ENCODE peak calls at places on chromosomes 4 and X, in six cellular contexts. E, X, H, S, J and I are unnamed samples.

GRCh38 chr4:182143822-182144620 is 99.2 kb upstream of the TENM3 start:
- DNase-seq in J (no peak), S (peak), E (peak), X (no peak), H (peak), I (no peak)

GRCh38 chr4:31194823-31195222 is 474.7 kb downstream of the PCDH7 start:
- DNase-seq in X (no peak), E (no peak), H (no peak), J (no peak), S (no peak), I (no peak)

GRCh38 chr4:11485926-11486325 is 57.2 kb upstream of the HS3ST1 start:
- DNase-seq in X (no peak), E (no peak), S (no peak), J (no peak), H (no peak), I (no peak)

GRCh38 chr4:17702666-17703065 is 78.8 kb downstream of the FAM184B start:
- DNase-seq in H (no peak), S (no peak), X (no peak), E (no peak), J (no peak), I (no peak)

GRCh38 chr4:68124262-68124661 is 5.4 kb downstream of the TMPRSS11F start:
- DNase-seq in S (no peak), X (no peak), H (no peak), J (no peak), E (no peak), I (no peak)

GRCh38 chrX:23745786-23746185 is 2.7 kb upstream of the ACOT9 start:
- DNase-seq in S (no peak), X (no peak), J (no peak), H (no peak), E (no peak), I (no peak)

GRCh38 chr4:185708348-185708747 is 103.6 kb downstream of the SORBS2 start:
- DNase-seq in X (no peak), H (no peak), S (no peak), J (no peak), E (no peak), I (no peak)

GRCh38 chr4:39469429-39470077 is 10.7 kb downstream of the LIAS start:
- DNase-seq in S (peak), J (peak), E (peak), X (peak), H (peak), I (no peak)

GRCh38 chr4:104938624-104939023 is 208.1 kb upstream of the TET2 start:
- DNase-seq in X (no peak), H (no peak), E (no peak), J (no peak), S (no peak), I (no peak)

GRCh38 chr4:139522457-139522856 is 33.6 kb downstream of the SETD7 start:
- DNase-seq in J (no peak), X (no peak), E (no peak), H (no peak), S (no peak), I (no peak)

GRCh38 chrX:32397562-32398216 is 813.7 kb downstream of the DMD start:
- DNase-seq in J (no peak), X (no peak), S (no peak), H (no peak), E (no peak), I (no peak)

GRCh38 chrX:150693782-150694574 is 782 bp downstream of the MTMR1 start:
- DNase-seq in H (peak), E (no peak), S (peak), J (peak), X (no peak), I (peak)

GRCh38 chr4:37951465-37952352 is 8.5 kb upstream of the PTTG2 start:
- DNase-seq in X (no peak), J (no peak), S (no peak), H (no peak), E (no peak), I (no peak)

GRCh38 chr4:72418458-72418857 is 150.6 kb downstream of the ADAMTS3 start:
- DNase-seq in J (no peak), X (no peak), H (peak), S (no peak), E (peak), I (no peak)

GRCh38 chr4:54499308-54500074 is 158.3 kb upstream of the KIT start:
- DNase-seq in X (no peak), S (no peak), H (peak), E (no peak), J (no peak), I (no peak)

GRCh38 chrX:68989865-68990606 is 161.2 kb downstream of the EFNB1 start:
- DNase-seq in H (peak), J (no peak), X (no peak), E (peak), S (peak), I (no peak)

GRCh38 chr4:130077275-130077674 is 981.3 kb downstream of the C4orf33 start:
- DNase-seq in E (no peak), H (no peak), X (no peak), S (no peak), J (no peak), I (no peak)

GRCh38 chr4:118974758-118975157 is 86.1 kb downstream of the SYNPO2 start:
- DNase-seq in H (no peak), S (no peak), E (no peak), X (no peak), J (no peak), I (no peak)

GRCh38 chr4:181432347-181432746 is 810.9 kb upstream of the TENM3 start:
- DNase-seq in J (no peak), H (no peak), E (no peak), X (no peak), S (peak), I (no peak)

GRCh38 chr4:48960988-48961635 is 25.0 kb upstream of the CWH43 start:
- DNase-seq in E (no peak), J (no peak), X (no peak), S (no peak), H (no peak), I (peak)

GRCh38 chrX:118271770-118272169 is 74.1 kb upstream of the WDR44 start:
- DNase-seq in H (peak), S (no peak), J (no peak), X (no peak), E (no peak), I (no peak)

GRCh38 chrX:51837926-51838325 is 55.5 kb upstream of the MAGED1 start:
- DNase-seq in S (no peak), H (peak), J (no peak), E (no peak), X (no peak), I (no peak)

GRCh38 chrX:17082831-17083230 is 136.4 kb downstream of the REPS2 start:
- DNase-seq in X (no peak), H (no peak), J (no peak), S (no peak), E (no peak), I (no peak)

GRCh38 chr4:54959656-54960055 is 165.7 kb downstream of the KDR start:
- DNase-seq in X (no peak), S (no peak), J (no peak), E (peak), H (peak), I (no peak)

GRCh38 chr4:174549696-174550095 is 27.4 kb upstream of the HPGD start:
- DNase-seq in J (no peak), H (no peak), E (no peak), X (no peak), S (no peak), I (no peak)

GRCh38 chr4:47002593-47002992 is 9.2 kb upstream of the GABRA4 start:
- DNase-seq in S (no peak), E (peak), J (no peak), X (no peak), H (peak), I (no peak)

GRCh38 chrX:150536455-150537116 is 31.8 kb upstream of the MTM1 start:
- DNase-seq in S (no peak), J (no peak), E (no peak), X (no peak), H (no peak), I (no peak)

GRCh38 chr4:26082565-26082964 is 168.5 kb downstream of the SMIM20 start:
- DNase-seq in J (no peak), E (no peak), X (no peak), H (no peak), S (no peak), I (no peak)

GRCh38 chrX:37765507-37765906 is 14.4 kb upstream of the CYBB start:
- DNase-seq in X (no peak), J (no peak), S (no peak), E (no peak), H (no peak), I (no peak)

GRCh38 chrX:37763400-37763799 is 16.5 kb upstream of the CYBB start:
- DNase-seq in X (no peak), S (no peak), H (no peak), J (no peak), E (no peak), I (no peak)

GRCh38 chrX:37767438-37767837 is 12.4 kb upstream of the CYBB start:
- DNase-seq in H (no peak), X (no peak), J (no peak), S (no peak), E (no peak), I (no peak)
- H3K27ac ChIP-seq in H (no peak), X (no peak), J (no peak), S (no peak), E (no peak), I (no peak)

DNA sequence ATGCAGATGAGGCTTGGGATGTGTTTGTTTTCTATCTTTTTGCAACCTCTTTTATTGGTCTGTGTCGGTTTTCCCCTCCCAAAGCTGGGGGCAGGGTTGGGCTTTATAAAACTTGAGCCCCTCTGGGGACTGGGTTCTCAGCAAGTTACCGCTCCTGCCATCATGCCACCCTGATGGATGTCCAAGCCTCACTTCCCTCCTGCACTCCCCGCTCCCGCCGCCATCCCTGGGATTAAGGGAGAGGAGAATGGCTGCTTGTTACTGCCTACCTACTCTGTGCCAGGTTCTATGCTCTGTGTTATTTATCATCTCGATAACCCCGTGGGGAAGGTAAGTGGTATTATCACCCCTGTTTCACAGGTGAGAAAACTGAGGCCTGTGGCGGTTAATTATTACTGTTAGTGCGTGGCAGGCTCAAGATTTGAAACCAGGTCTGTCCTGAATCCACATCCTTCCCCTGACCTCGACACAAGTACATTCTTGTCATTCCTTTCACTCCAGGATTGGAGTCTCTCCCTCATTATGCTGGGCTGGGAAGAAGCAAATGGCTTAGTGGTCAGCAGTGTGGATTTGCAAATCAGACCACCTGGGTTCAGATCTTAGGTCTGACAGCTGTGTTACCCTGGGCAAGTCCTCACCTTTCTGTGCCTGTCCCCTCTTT is 4.5 kb downstream of the UBA1 start:
- DNase-seq in S (peak), X (no peak), E (no peak), J (no peak), H (no peak), I (no peak)
- H3K27ac ChIP-seq in S (peak), X (no peak), E (no peak), J (no peak), H (no peak), I (peak)

GRCh38 chr4:166073783-166074182 is 200.7 kb downstream of the TLL1 start:
- DNase-seq in S (no peak), H (no peak), J (no peak), E (no peak), X (no peak), I (no peak)

GRCh38 chr4:166078383-166078782 is 205.3 kb downstream of the TLL1 start:
- DNase-seq in E (no peak), S (no peak), H (no peak), J (no peak), X (no peak), I (no peak)

GRCh38 chr4:166078956-166079355 is 205.9 kb downstream of the TLL1 start:
- DNase-seq in X (no peak), S (no peak), E (no peak), J (no peak), H (peak), I (no peak)

GRCh38 chr4:166075599-166075998 is 202.6 kb downstream of the TLL1 start:
- DNase-seq in J (no peak), X (no peak), S (no peak), H (no peak), E (no peak), I (no peak)

DNA sequence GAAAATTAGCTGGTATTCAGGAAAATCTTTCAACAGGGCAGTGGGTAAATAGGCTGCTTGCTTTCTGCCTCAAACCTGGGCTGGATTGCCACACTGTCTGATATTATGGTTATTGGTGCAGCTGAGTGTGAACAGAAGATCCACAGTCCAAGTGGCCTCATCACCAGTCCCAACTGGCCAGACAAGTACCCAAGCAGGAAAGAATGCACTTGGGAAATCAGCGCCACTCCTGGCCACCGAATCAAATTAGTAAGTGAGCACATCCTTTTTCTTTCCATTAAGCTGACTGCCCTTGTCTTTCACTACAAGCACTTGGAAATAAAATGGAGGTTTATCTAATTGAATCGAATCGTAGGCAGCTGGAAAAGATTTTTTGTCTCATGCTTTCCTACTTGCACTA is 204.7 kb downstream of the TLL1 start:
- DNase-seq in X (no peak), E (no peak), J (no peak), H (no peak), S (no peak), I (no peak)
- H3K27ac ChIP-seq in X (no peak), E (no peak), J (no peak), H (no peak), S (no peak), I (no peak)

DNA sequence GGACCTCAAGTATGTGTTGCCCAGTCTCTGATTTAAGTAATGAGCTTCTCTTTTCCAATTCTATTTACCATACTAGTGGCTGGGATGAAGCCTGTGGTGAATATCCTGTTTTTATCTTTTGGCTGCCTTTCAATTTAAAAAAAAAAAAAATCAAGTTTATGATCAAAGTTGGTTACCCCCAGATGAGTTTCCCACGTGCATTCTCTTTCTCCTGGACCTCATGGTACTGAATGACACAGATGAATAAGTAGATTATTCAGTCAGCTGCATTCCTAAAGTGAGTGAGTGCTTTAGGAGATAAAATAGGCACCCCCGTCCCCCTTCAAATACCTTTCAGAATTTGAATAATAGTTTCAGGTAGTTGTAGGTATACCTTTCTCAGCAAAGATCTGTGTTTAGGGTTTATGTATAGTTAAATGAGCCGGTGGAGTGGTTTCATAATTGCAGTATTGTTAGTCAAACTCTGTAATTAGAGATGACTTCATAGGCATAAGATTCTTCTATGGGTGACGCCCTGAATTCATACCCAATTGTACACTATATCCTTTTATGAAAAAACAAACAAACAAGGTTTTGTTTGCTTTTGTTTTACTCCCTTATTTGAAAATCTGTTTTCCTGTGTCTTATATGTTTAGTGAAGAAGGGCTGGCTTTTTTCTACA is 41.9 kb downstream of the PLS3 start:
- DNase-seq in E (no peak), X (no peak), H (no peak), S (no peak), J (no peak), I (no peak)
- H3K27ac ChIP-seq in E (no peak), X (peak), H (peak), S (no peak), J (no peak), I (peak)

GRCh38 chrX:6383911-6384310 is 151.0 kb downstream of the VCX3A start:
- DNase-seq in H (no peak), E (no peak), J (no peak), X (no peak), S (no peak), I (no peak)

GRCh38 chrX:6384391-6384790 is 150.5 kb downstream of the VCX3A start:
- DNase-seq in X (no peak), J (no peak), E (no peak), S (no peak), H (no peak), I (no peak)

GRCh38 chrX:6386837-6387236 is 148.1 kb downstream of the VCX3A start:
- DNase-seq in H (no peak), J (no peak), S (no peak), X (no peak), E (no peak), I (no peak)

GRCh38 chrX:6383488-6383887 is 151.4 kb downstream of the VCX3A start:
- DNase-seq in H (no peak), X (no peak), J (no peak), E (no peak), S (no peak), I (no peak)

GRCh38 chrX:6384921-6385320 is 150.0 kb downstream of the VCX3A start:
- DNase-seq in H (no peak), E (no peak), S (no peak), J (no peak), X (no peak), I (no peak)
- H3K27ac ChIP-seq in H (no peak), E (no peak), S (no peak), J (no peak), X (no peak), I (no peak)

GRCh38 chrX:8868906-8869305 is 67.7 kb upstream of the FAM9A start:
- DNase-seq in X (no peak), H (no peak), E (no peak), S (no peak), J (no peak), I (no peak)

GRCh38 chrX:8869812-8870211 is 68.6 kb upstream of the FAM9A start:
- DNase-seq in E (no peak), S (no peak), X (no peak), J (no peak), H (no peak), I (no peak)

GRCh38 chrX:8870411-8870810 is 69.2 kb upstream of the FAM9A start:
- DNase-seq in S (no peak), H (no peak), X (no peak), J (no peak), E (no peak), I (no peak)

GRCh38 chrX:8873102-8873501 is 71.9 kb upstream of the FAM9A start:
- DNase-seq in S (no peak), E (no peak), H (no peak), X (no peak), J (no peak), I (no peak)

GRCh38 chrX:8873956-8874355 is 72.8 kb upstream of the FAM9A start:
- DNase-seq in E (no peak), X (no peak), S (no peak), H (no peak), J (no peak), I (no peak)
- H3K27ac ChIP-seq in E (no peak), X (no peak), S (no peak), H (no peak), J (no peak), I (no peak)

DNA sequence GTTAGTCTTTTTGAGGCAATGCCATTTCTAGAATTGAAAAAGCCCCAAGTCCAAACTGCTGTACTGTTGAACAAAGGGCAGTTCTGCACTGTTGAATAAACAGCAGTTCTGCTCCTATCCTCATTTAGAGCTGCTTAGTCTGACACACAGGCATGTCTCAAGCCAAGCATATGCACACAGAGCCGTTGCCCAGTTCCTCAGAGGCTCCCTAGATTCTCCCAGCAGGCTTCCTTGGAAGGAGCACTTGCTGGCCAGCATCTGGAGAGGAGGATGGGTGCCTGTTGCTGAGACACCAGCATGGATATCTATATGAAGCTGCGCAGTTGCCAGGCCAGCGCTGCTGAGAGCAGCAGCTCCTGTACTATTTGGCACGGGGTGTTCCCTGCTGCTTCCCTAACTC is 138.3 kb upstream of the USP38 start:
- DNase-seq in X (no peak), S (no peak), J (no peak), E (no peak), H (no peak), I (no peak)
- H3K27ac ChIP-seq in X (no peak), S (no peak), J (no peak), E (no peak), H (no peak), I (no peak)